ENCODE peak calls at places on chromosomes 5 and 9, in five cellular contexts. One of them, this sample, is unnamed. For H3K4me1, the result is how much of the 10 kb centered on the place peaks cover.

GRCh38 chr9:94156549-94157407 is 72.5 kb downstream of the PTPDC1 start:
- DNase-seq in sigmoid colon: peak
- DNase-seq in psoas muscle: peak
- DNase-seq in heart left ventricle: peak
- DNase-seq in pancreas: peak
- DNase-seq in this sample: peak

GRCh38 chr9:137050570-137050969 is 3.3 kb downstream of the ENTPD2 start:
- DNase-seq in pancreas: no peak
- DNase-seq in sigmoid colon: no peak
- DNase-seq in heart left ventricle: no peak
- DNase-seq in psoas muscle: no peak
- DNase-seq in this sample: no peak

GRCh38 chr5:133866903-133867245 is 101.6 kb downstream of the C5orf15 start:
- DNase-seq in pancreas: no peak
- DNase-seq in psoas muscle: no peak
- DNase-seq in sigmoid colon: no peak
- DNase-seq in heart left ventricle: no peak
- DNase-seq in this sample: no peak

GRCh38 chr9:137550241-137550621 is at the start of gene PNPLA7:
- DNase-seq in psoas muscle: peak
- DNase-seq in heart left ventricle: peak
- DNase-seq in pancreas: peak
- DNase-seq in sigmoid colon: peak
- DNase-seq in this sample: peak

GRCh38 chr5:54917323-54917722 is 68.1 kb downstream of the ESM1 start:
- DNase-seq in psoas muscle: no peak
- DNase-seq in heart left ventricle: no peak
- DNase-seq in pancreas: no peak
- DNase-seq in sigmoid colon: no peak
- DNase-seq in this sample: no peak

GRCh38 chr5:151691706-151692105 is 5.0 kb upstream of the SPARC start:
- DNase-seq in sigmoid colon: no peak
- DNase-seq in psoas muscle: no peak
- DNase-seq in heart left ventricle: no peak
- DNase-seq in pancreas: no peak
- DNase-seq in this sample: no peak

GRCh38 chr9:113220467-113221002 is 542 bp downstream of the FKBP15 start:
- DNase-seq in sigmoid colon: no peak
- DNase-seq in pancreas: no peak
- DNase-seq in psoas muscle: no peak
- DNase-seq in heart left ventricle: no peak
- DNase-seq in this sample: no peak

GRCh38 chr5:53161876-53162275 is 52.3 kb upstream of the MOCS2 start:
- DNase-seq in psoas muscle: no peak
- DNase-seq in heart left ventricle: no peak
- DNase-seq in pancreas: no peak
- DNase-seq in sigmoid colon: no peak
- DNase-seq in this sample: peak

GRCh38 chr5:109868737-109869136 is 179.0 kb downstream of the MAN2A1 start:
- DNase-seq in pancreas: no peak
- DNase-seq in heart left ventricle: no peak
- DNase-seq in sigmoid colon: no peak
- DNase-seq in psoas muscle: no peak
- DNase-seq in this sample: peak

GRCh38 chr9:23717505-23717904 is 108.5 kb downstream of the ELAVL2 start:
- DNase-seq in psoas muscle: no peak
- DNase-seq in pancreas: no peak
- DNase-seq in heart left ventricle: no peak
- DNase-seq in sigmoid colon: no peak
- DNase-seq in this sample: no peak

DNA sequence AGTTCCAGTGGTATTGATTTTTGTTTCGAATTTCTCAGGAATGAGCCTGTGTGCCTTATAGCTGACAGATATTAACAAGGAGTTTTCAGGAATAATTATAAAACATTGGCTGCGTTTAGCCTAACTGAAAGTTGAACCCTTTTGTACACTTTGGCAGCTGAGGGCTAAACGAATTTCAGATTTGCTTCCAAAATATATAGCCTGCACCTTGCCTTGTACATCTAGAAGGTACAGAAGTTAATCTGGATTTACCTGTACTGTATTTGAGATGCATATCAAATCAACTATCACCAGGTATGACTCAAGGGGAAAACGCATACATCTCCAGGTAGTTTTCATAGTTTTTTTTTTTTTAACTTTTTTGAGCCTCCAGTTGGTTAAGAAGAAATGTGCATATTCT is 1.9 kb upstream of the MSX2 start:
- DNase-seq in heart left ventricle: no peak
- DNase-seq in pancreas: no peak
- DNase-seq in psoas muscle: no peak
- DNase-seq in sigmoid colon: no peak
- DNase-seq in this sample: no peak
- H3K4me3 ChIP-seq in heart left ventricle: no peak
- H3K4me3 ChIP-seq in pancreas: no peak
- H3K4me3 ChIP-seq in psoas muscle: no peak
- H3K4me3 ChIP-seq in sigmoid colon: no peak
- H3K4me3 ChIP-seq in this sample: no peak

GRCh38 chr9:133000842-133001241 is 22.3 kb downstream of the GFI1B start:
- DNase-seq in psoas muscle: no peak
- DNase-seq in sigmoid colon: no peak
- DNase-seq in heart left ventricle: no peak
- DNase-seq in pancreas: no peak
- DNase-seq in this sample: no peak
- H3K4me1 ChIP-seq in psoas muscle: under half
- H3K4me1 ChIP-seq in sigmoid colon: under half
- H3K4me1 ChIP-seq in heart left ventricle: under half
- H3K4me1 ChIP-seq in pancreas: under half
- H3K4me1 ChIP-seq in this sample: under half

GRCh38 chr9:4226331-4227250 is 73.3 kb downstream of the GLIS3 start:
- DNase-seq in heart left ventricle: no peak
- DNase-seq in pancreas: no peak
- DNase-seq in psoas muscle: no peak
- DNase-seq in sigmoid colon: no peak
- DNase-seq in this sample: no peak
- H3K4me3 ChIP-seq in heart left ventricle: no peak
- H3K4me3 ChIP-seq in pancreas: no peak
- H3K4me3 ChIP-seq in psoas muscle: no peak
- H3K4me3 ChIP-seq in sigmoid colon: no peak
- H3K4me3 ChIP-seq in this sample: no peak

DNA sequence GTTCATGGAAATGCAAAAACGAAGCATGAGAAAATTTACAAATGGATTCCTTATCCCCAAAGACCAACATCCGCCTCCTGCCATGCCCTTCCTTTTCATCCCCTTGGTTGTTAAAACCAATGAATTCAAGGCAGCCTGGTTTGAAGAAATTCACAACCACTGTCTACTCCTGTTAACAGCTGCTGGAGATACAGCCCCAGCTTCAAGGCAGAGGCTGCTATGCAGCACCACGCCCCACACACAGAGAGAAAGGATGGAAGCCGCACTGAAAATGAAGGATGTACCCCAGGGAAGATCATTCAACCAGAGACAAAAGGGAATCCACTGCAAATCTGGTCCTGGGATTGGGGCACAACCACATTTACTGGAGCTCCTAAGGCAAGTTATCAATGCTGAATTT is 58.7 kb downstream of the DPYSL3 start:
- DNase-seq in psoas muscle: no peak
- DNase-seq in heart left ventricle: no peak
- DNase-seq in sigmoid colon: no peak
- DNase-seq in pancreas: no peak
- DNase-seq in this sample: no peak
- H3K4me1 ChIP-seq in psoas muscle: under half
- H3K4me1 ChIP-seq in heart left ventricle: under half
- H3K4me1 ChIP-seq in sigmoid colon: half or more
- H3K4me1 ChIP-seq in pancreas: under half
- H3K4me1 ChIP-seq in this sample: under half

GRCh38 chr5:42950466-42951168 is 89.5 kb downstream of the ANXA2R start:
- DNase-seq in heart left ventricle: peak
- DNase-seq in sigmoid colon: peak
- DNase-seq in psoas muscle: peak
- DNase-seq in pancreas: peak
- DNase-seq in this sample: peak
- H3K4me3 ChIP-seq in heart left ventricle: peak
- H3K4me3 ChIP-seq in sigmoid colon: peak
- H3K4me3 ChIP-seq in psoas muscle: peak
- H3K4me3 ChIP-seq in pancreas: peak
- H3K4me3 ChIP-seq in this sample: peak

DNA sequence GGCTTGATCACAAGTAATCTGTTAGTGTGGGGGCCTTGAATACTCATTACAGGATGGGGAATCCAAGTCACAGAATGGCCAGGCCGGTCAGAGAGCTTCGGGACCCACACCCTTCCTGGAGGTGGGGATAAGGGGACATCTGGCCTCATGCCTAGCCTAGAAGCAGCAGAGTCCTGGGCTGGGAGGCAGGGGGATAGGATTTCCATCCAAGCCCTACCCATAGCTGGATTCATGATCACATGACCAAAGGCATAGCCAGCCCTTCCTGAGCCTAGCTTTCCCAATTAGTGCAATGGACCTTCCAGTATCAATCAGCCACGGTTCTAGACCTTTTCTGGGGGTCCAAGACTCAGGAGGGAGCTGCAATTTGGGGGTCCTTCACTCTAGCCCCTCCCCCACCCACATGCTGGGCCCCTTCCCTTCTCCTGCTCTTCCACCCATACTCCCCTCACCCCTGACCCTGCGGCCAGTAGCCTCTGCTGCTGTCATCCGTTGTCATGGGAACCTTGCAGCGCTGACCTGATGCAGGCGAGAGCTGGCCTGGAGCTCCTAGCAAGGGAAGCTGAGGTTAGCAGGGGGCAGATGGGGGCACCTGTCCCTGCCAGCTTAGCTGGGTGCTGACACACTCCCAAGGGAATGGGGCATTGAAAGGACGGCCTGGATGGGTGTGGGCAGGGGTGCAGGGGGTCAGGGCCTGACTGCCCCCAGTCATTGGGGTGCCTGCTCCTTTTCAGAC is 44.6 kb downstream of the CXXC5 start:
- DNase-seq in heart left ventricle: no peak
- DNase-seq in pancreas: no peak
- DNase-seq in sigmoid colon: no peak
- DNase-seq in psoas muscle: no peak
- DNase-seq in this sample: no peak
- H3K4me1 ChIP-seq in heart left ventricle: half or more
- H3K4me1 ChIP-seq in pancreas: under half
- H3K4me1 ChIP-seq in sigmoid colon: under half
- H3K4me1 ChIP-seq in psoas muscle: half or more
- H3K4me1 ChIP-seq in this sample: half or more

DNA sequence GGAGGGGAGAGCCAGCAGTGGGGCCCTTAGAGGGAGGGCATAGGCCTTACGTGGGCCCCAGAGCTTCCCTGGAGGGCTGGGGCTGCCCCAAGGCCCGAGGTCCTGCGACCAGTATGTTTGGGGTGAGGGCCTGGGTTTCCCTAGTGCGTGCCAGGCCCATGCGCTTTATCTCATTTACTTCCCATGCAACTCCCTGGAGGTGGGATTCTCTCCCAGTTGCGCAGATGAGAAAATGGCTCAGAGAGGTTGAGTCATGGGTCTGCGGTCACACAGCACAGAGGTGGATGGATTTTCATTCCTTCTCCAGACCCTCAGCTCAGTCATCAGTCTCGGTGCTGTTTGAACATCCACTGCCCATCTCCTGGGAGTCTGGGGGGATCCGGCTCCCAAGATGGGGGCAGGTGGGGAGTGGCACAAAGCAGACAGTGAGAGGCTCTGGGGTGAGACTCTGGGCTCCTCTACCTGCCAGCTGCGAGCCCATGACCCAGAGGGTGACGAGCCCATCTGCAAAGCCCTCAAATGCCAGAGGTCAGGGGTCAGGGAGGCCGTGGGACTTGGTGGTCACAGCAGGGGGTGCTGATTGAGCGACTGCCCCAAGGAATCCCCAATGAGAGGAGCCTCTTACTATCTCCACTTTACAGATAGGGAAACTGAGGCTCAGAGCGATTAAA is 171.2 kb downstream of the GAPVD1 start:
- DNase-seq in pancreas: no peak
- DNase-seq in psoas muscle: no peak
- DNase-seq in sigmoid colon: peak
- DNase-seq in heart left ventricle: no peak
- DNase-seq in this sample: no peak
- H3K4me3 ChIP-seq in pancreas: no peak
- H3K4me3 ChIP-seq in psoas muscle: no peak
- H3K4me3 ChIP-seq in sigmoid colon: no peak
- H3K4me3 ChIP-seq in heart left ventricle: no peak
- H3K4me3 ChIP-seq in this sample: no peak

GRCh38 chr9:86912210-86912609 is 35.1 kb downstream of the GAS1 start:
- DNase-seq in psoas muscle: no peak
- DNase-seq in heart left ventricle: no peak
- DNase-seq in sigmoid colon: no peak
- DNase-seq in pancreas: no peak
- DNase-seq in this sample: no peak
- H3K4me1 ChIP-seq in psoas muscle: under half
- H3K4me1 ChIP-seq in heart left ventricle: under half
- H3K4me1 ChIP-seq in sigmoid colon: under half
- H3K4me1 ChIP-seq in pancreas: under half
- H3K4me1 ChIP-seq in this sample: under half

DNA sequence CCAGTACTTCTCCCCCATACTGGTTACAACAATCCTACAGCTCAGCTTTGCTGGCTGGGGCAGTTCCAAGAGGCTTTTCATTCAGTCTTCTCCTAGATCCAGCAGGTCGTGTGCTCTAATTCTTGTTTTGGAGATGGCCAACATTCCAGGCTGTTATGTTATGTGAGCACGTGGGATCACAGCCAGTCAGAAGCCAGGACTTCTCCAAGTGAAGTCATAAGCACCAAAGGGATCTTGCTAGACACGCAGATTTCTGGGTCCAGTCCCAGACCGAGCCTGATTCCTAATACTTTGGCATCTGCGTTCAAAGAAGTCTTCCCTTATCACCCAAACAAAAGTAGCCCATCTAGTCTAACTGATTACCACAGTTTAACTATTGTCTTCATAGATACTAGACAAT is 1.4 kb upstream of the LARP1 start:
- DNase-seq in psoas muscle: peak
- DNase-seq in pancreas: peak
- DNase-seq in sigmoid colon: peak
- DNase-seq in heart left ventricle: peak
- DNase-seq in this sample: peak
- H3K4me3 ChIP-seq in psoas muscle: peak
- H3K4me3 ChIP-seq in pancreas: peak
- H3K4me3 ChIP-seq in sigmoid colon: peak
- H3K4me3 ChIP-seq in heart left ventricle: no peak
- H3K4me3 ChIP-seq in this sample: peak

This sample was measured in adipocyte.